ENCODE peak calls at places on chromosomes 3 and 15, in four cellular contexts. One of them, this sample, is unnamed.

GRCh38 chr3:135920275-135920674 is 45.3 kb upstream of the PPP2R3A start:
- DNase-seq in Peyer's patch: no peak
- DNase-seq in stomach: no peak
- DNase-seq in uterus: no peak
- DNase-seq in this sample: no peak

GRCh38 chr15:31359722-31360111 is 33.1 kb downstream of the KLF13 start:
- DNase-seq in Peyer's patch: peak; percentile 59
- DNase-seq in stomach: no peak
- DNase-seq in uterus: no peak
- DNase-seq in this sample: peak; percentile 63

GRCh38 chr3:98039322-98040024 is 4.4 kb upstream of the GABRR3 start:
- DNase-seq in Peyer's patch: peak; percentile 79
- DNase-seq in stomach: peak; percentile 59
- DNase-seq in uterus: peak; percentile 32
- DNase-seq in this sample: peak; percentile 83

GRCh38 chr15:57914350-57915055 is 151.0 kb downstream of the ALDH1A2 start:
- DNase-seq in Peyer's patch: no peak
- DNase-seq in stomach: no peak
- DNase-seq in uterus: no peak
- DNase-seq in this sample: no peak

GRCh38 chr3:4163006-4163405 is 140.2 kb upstream of the SETMAR start:
- DNase-seq in Peyer's patch: no peak
- DNase-seq in stomach: no peak
- DNase-seq in uterus: no peak
- DNase-seq in this sample: no peak

GRCh38 chr3:106862067-106862466 is 515.2 kb upstream of the CCDC54 start:
- DNase-seq in Peyer's patch: no peak
- DNase-seq in stomach: no peak
- DNase-seq in uterus: no peak
- DNase-seq in this sample: no peak

GRCh38 chr15:101288905-101289513 is 6.0 kb downstream of the SNRPA1 start:
- DNase-seq in Peyer's patch: no peak
- DNase-seq in stomach: no peak
- DNase-seq in uterus: no peak
- DNase-seq in this sample: peak; percentile 76

GRCh38 chr3:157388976-157389375 is 47.7 kb upstream of the PTX3 start:
- DNase-seq in Peyer's patch: no peak
- DNase-seq in stomach: no peak
- DNase-seq in uterus: no peak
- DNase-seq in this sample: no peak

GRCh38 chr3:130607553-130608154 is 90.7 kb downstream of the COL6A6 start:
- DNase-seq in Peyer's patch: no peak
- DNase-seq in stomach: no peak
- DNase-seq in uterus: no peak
- DNase-seq in this sample: no peak

GRCh38 chr15:89317188-89317720 is 17.4 kb downstream of the POLG start:
- DNase-seq in Peyer's patch: no peak
- DNase-seq in stomach: no peak
- DNase-seq in uterus: no peak
- DNase-seq in this sample: no peak

GRCh38 chr3:28916713-28917499 is 364.0 kb upstream of the RBMS3 start:
- DNase-seq in Peyer's patch: peak; percentile 57
- DNase-seq in stomach: peak; percentile 26
- DNase-seq in uterus: peak; percentile 37
- DNase-seq in this sample: no peak

GRCh38 chr3:118628704-118629341 is 405.8 kb downstream of the IGSF11 start:
- DNase-seq in Peyer's patch: peak; percentile 46
- DNase-seq in stomach: peak; percentile 58
- DNase-seq in uterus: no peak
- DNase-seq in this sample: peak; percentile 54

GRCh38 chr3:19365471-19365870 is 217.2 kb downstream of the KCNH8 start:
- DNase-seq in Peyer's patch: no peak
- DNase-seq in stomach: no peak
- DNase-seq in uterus: no peak
- DNase-seq in this sample: no peak

GRCh38 chr3:149655826-149656599 is 1.8 kb downstream of the WWTR1 start:
- DNase-seq in Peyer's patch: no peak
- DNase-seq in stomach: no peak
- DNase-seq in uterus: no peak
- DNase-seq in this sample: no peak

GRCh38 chr15:89482139-89482538 is 14.2 kb downstream of the RHCG start:
- DNase-seq in Peyer's patch: no peak
- DNase-seq in stomach: no peak
- DNase-seq in uterus: no peak
- DNase-seq in this sample: no peak

GRCh38 chr3:94336076-94336741 is 273.3 kb downstream of the NSUN3 start:
- DNase-seq in Peyer's patch: no peak
- DNase-seq in stomach: no peak
- DNase-seq in uterus: no peak
- DNase-seq in this sample: peak; percentile 10

DNA sequence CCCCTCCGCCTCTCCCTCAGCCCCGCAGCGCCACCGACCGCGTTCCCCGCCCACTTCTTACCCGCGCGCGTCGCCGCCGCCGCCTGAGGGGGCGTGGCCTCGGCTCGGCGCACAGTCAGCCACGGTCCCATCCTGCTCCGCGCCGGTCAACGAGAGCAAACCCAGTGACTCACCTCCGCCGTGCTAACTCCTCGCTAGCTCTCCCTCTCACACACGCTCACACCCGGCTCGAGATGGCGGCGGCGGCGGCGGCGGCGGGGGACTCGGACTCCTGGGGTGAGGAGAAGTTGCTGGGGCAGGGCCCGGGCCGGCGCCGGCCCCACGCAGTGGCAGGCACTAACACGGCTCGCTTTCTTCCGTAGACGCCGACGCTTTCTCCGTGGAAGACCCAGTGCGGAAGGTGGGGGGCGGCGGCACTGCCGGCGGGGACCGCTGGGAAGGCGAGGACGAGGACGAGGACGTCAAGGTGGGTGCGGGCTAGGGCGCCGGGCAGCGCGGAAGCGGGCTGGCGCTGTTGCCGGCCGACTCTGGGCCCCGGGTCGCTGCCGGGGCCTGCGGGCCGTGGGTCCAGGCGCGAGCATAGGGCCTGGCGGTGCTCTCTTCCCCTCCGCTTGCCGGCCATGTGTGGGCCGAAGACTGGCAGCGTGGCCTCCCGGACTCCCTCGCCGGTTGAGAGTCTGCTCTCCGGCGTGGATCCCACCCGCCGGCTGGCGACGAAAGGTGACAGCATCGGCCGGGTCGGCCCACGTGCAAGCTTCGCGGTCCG is at the start of gene EIF3J:
- DNase-seq in Peyer's patch: peak; percentile 97
- DNase-seq in stomach: peak; percentile 94
- DNase-seq in uterus: peak; percentile 95
- DNase-seq in this sample: peak; percentile 99
- TF ChIP-seq POLR2A in Peyer's patch: peak; percentile 75
- TF ChIP-seq POLR2A in stomach: peak; percentile 66
- TF ChIP-seq POLR2A in uterus: peak; percentile 82
- TF ChIP-seq POLR2A in this sample: peak; percentile 58

GRCh38 chr15:83714888-83715287 is 61.0 kb downstream of the ADAMTSL3 start:
- DNase-seq in Peyer's patch: no peak
- DNase-seq in stomach: no peak
- DNase-seq in uterus: no peak
- DNase-seq in this sample: no peak

GRCh38 chr15:83717010-83717409 is 63.1 kb downstream of the ADAMTSL3 start:
- DNase-seq in Peyer's patch: no peak
- DNase-seq in stomach: no peak
- DNase-seq in uterus: no peak
- DNase-seq in this sample: no peak

GRCh38 chr15:83716605-83717004 is 62.7 kb downstream of the ADAMTSL3 start:
- DNase-seq in Peyer's patch: no peak
- DNase-seq in stomach: no peak
- DNase-seq in uterus: no peak
- DNase-seq in this sample: no peak

DNA sequence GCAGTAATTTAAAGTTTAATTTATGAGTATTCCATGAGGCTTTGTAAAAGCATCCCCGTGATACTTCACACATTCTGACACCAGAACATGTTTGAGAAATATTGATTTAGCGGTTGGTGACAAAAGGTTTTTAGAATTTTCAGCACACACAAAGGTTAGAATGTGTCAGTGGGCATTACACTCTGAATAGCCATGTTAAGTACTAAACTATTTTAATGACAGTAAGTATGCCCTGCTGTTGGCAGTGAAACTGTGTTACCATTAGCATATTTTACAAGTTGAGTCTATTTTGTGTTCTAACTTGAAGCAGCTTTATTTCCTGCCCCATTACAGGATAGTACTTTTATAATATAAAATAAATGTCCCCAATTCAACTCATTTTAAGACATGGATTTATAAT is 66.5 kb downstream of the ADAMTSL3 start:
- DNase-seq in Peyer's patch: no peak
- DNase-seq in stomach: no peak
- DNase-seq in uterus: no peak
- DNase-seq in this sample: no peak
- TF ChIP-seq POLR2A in Peyer's patch: no peak
- TF ChIP-seq POLR2A in stomach: no peak
- TF ChIP-seq POLR2A in uterus: no peak
- TF ChIP-seq POLR2A in this sample: no peak

DNA sequence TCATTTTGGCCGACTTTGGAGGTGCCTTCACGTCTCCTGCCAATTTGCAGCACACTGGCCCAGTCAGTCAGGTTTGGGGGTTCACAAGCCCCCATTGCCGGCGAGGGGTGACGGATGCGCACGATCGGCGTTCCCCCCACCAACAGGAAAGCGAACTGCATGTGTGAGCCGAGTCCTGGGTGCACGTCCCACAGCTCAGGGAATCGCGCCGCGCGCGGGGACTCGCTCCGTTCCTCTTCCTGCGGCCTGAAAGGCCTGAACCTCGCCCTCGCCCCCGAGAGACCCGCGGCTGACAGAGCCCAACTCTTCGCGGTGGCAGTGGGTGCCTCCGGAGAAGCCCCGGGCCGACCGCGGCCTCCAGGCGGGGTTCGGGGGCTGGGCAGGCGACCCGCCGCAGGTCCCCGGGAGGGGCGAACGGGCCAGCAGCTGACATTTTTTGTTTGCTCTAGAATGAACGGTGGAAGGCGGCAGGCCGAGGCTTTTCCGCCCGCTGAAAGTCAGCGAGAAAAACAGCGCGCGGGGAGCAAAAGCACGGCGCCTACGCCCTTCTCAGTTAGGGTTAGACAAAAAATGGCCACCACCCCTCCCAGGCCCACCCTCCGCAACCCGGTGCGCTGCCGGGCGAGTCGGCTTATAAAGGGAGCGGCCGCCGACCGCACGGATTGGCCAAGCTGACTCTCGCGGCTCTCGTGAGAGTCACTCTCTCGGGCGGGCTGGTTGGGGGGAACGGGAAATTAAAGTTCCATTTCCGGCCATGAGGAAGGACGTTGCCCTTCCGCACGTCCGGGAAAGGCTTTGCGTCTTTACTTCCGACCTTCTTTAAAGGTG is at the start of gene TERC:
- DNase-seq in Peyer's patch: peak; percentile 97
- DNase-seq in stomach: peak; percentile 92
- DNase-seq in uterus: peak; percentile 95
- DNase-seq in this sample: peak; percentile 92
- TF ChIP-seq POLR2A in Peyer's patch: peak; percentile 98
- TF ChIP-seq POLR2A in stomach: peak; percentile 92
- TF ChIP-seq POLR2A in uterus: peak; percentile 98
- TF ChIP-seq POLR2A in this sample: peak; percentile 95

DNA sequence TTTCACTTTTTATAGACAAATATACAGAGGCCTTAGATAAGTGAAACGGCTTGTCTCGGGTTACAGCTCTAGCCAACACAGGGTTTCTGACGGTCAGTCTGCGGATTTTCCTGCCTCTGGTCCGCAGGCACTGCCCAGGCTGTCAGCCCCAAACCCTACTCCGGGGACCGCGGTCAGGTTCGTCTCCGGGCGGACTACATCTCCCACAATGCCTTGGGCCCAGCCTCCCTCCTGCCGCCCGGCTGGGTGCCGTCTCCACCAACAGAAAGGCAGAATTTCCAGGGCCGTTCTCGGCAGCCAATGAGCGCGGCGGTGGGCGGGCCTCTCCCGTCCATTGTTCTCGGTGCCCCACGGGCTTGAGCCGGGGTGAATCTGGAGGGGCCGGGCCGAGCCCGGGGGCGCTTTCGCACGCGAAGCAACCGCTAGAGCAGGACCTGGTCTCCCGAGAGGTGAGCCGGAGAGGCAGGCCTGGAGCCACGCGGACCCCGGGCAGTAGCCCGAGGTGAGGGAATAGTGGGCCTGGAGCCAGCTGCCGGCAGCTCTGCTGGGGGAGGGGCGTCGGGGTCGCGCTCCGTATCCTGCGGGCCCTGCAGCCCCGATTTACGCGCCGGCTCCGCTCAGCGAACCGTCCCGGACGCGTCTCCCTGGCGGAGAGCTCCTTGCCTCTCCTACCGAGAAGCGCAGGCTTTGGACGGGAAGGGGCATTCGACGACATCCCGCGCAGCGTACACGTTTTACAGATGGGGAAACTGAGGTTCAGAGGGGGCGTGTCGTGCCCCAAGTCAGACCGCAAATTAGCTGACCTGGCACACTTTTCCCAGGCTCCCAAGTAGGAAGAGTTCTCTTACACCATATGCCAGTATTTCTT is at the start of gene ZSCAN2:
- DNase-seq in Peyer's patch: peak; percentile 98
- DNase-seq in stomach: peak; percentile 96
- DNase-seq in uterus: peak; percentile 94
- DNase-seq in this sample: peak; percentile 92
- TF ChIP-seq POLR2A in Peyer's patch: peak; percentile 25
- TF ChIP-seq POLR2A in stomach: no peak
- TF ChIP-seq POLR2A in uterus: no peak
- TF ChIP-seq POLR2A in this sample: peak; percentile 43

GRCh38 chr3:112131111-112131510 is 1.9 kb downstream of the GCSAM start:
- DNase-seq in Peyer's patch: no peak
- DNase-seq in stomach: no peak
- DNase-seq in uterus: no peak
- DNase-seq in this sample: no peak

GRCh38 chr3:112130638-112130993 is 2.4 kb downstream of the GCSAM start:
- DNase-seq in Peyer's patch: no peak
- DNase-seq in stomach: no peak
- DNase-seq in uterus: no peak
- DNase-seq in this sample: no peak

GRCh38 chr3:112128843-112129727 is 4.0 kb downstream of the GCSAM start:
- DNase-seq in Peyer's patch: peak; percentile 74
- DNase-seq in stomach: no peak
- DNase-seq in uterus: no peak
- DNase-seq in this sample: no peak

GRCh38 chr3:112132088-112132487 is 960 bp downstream of the GCSAM start:
- DNase-seq in Peyer's patch: no peak
- DNase-seq in stomach: no peak
- DNase-seq in uterus: no peak
- DNase-seq in this sample: no peak

DNA sequence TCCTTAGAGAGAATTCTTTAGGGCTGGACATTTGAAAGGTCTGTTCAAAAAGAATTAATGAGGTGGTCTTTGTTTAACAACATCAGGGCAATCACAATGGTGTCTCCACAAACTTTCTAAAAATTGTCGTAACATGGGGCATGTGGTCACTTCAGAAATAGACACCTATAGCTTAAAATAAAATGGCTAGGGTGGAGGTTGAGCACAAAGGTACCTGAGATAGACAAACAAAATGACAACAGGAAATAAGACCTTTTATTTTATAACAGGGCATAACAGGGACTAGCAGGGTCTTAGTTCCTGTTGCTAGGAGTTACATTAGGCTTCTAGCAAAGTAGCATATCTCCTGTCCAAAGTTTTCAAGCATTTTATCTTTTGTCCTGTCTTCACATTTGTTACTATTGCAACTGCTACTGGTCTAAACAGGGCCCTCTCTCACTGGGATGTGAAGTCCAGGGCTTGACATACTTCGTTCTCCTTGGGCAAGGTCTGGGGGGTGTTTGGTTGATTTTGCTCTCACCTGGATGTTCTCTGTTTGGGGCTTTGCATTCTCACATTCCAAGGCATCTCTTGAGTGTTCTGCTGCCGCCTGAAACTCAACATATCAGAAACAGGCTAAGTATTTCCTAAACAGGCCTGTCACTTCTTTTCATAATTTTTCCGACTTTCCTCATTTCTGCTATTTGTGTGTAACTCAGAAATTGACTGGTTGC is 3.0 kb downstream of the GCSAM start:
- DNase-seq in Peyer's patch: no peak
- DNase-seq in stomach: no peak
- DNase-seq in uterus: no peak
- DNase-seq in this sample: no peak
- TF ChIP-seq POLR2A in Peyer's patch: no peak
- TF ChIP-seq POLR2A in stomach: no peak
- TF ChIP-seq POLR2A in uterus: no peak
- TF ChIP-seq POLR2A in this sample: no peak